ENCODE peak calls at places on chromosomes 5 and 9, in eight cellular contexts. P, E, S, Z, V, X, H and A are unnamed samples. For H3K4me1, the result is how much of the 10 kb centered on the place peaks cover.

GRCh38 chr5:1883925-1884637 is 1.4 kb upstream of the IRX4 start:
- DNase-seq in P (no peak), E (no peak), S (no peak), Z (no peak), V (no peak), X (no peak), H (no peak), A (no peak)

GRCh38 chr5:107119656-107120055 is 551.1 kb downstream of the EFNA5 start:
- DNase-seq in P (no peak), E (no peak), S (no peak), Z (no peak), V (no peak), X (no peak), H (no peak), A (no peak)

GRCh38 chr5:168327994-168328393 is 36.5 kb downstream of the WWC1 start:
- DNase-seq in P (no peak), E (no peak), S (no peak), Z (no peak), V (no peak), X (no peak), H (no peak), A (no peak)

GRCh38 chr9:105264380-105264779 is 19.9 kb downstream of the SLC44A1 start:
- DNase-seq in P (no peak), E (no peak), S (no peak), Z (no peak), V (no peak), X (no peak), H (no peak), A (no peak)

GRCh38 chr9:34380034-34380510 is 3.4 kb upstream of the MYORG start:
- DNase-seq in P (peak), E (no peak), S (no peak), Z (no peak), V (peak), X (no peak), H (no peak), A (no peak)

GRCh38 chr5:18507114-18507513 is 872.9 kb downstream of the TAF11L14 start:
- DNase-seq in P (no peak), E (no peak), S (no peak), Z (no peak), V (no peak), X (no peak), H (no peak), A (no peak)

GRCh38 chr9:125889122-125889523 is 141.9 kb downstream of the PBX3 start:
- DNase-seq in P (peak), E (no peak), S (no peak), Z (peak), V (peak), X (no peak), H (no peak), A (no peak)

GRCh38 chr5:178662541-178662860 is 35.7 kb upstream of the CLK4 start:
- DNase-seq in P (no peak), E (no peak), S (no peak), Z (no peak), V (no peak), X (no peak), H (no peak), A (no peak)

GRCh38 chr5:120527251-120527650 is 63.2 kb downstream of the PRR16 start:
- DNase-seq in P (no peak), E (no peak), S (no peak), Z (no peak), V (no peak), X (no peak), H (no peak), A (no peak)

GRCh38 chr5:125229556-125229955 is 483.1 kb upstream of the ZNF608 start:
- DNase-seq in P (no peak), E (no peak), S (no peak), Z (no peak), V (no peak), X (no peak), H (no peak), A (no peak)

GRCh38 chr9:93650448-93650847 is 74.1 kb downstream of the PHF2 start:
- DNase-seq in P (no peak), E (no peak), S (peak), Z (no peak), V (no peak), X (no peak), H (no peak), A (peak)

GRCh38 chr9:14437336-14438231 is 123.6 kb upstream of the NFIB start:
- DNase-seq in P (no peak), E (no peak), S (peak), Z (peak), V (no peak), X (no peak), H (no peak), A (peak)

GRCh38 chr9:91515074-91515687 is 91.5 kb upstream of the NFIL3 start:
- DNase-seq in P (no peak), E (no peak), S (peak), Z (peak), V (no peak), X (no peak), H (no peak), A (peak)

GRCh38 chr9:87564706-87565335 is 67.2 kb downstream of the DAPK1 start:
- DNase-seq in P (no peak), E (no peak), S (no peak), Z (no peak), V (no peak), X (no peak), H (no peak), A (peak)

GRCh38 chr9:22452415-22453010 is 5.9 kb downstream of the DMRTA1 start:
- DNase-seq in P (peak), E (peak), S (peak), Z (no peak), V (peak), X (peak), H (no peak), A (no peak)

GRCh38 chr5:20678814-20679298 is 690.9 kb upstream of the CDH18 start:
- DNase-seq in P (no peak), E (peak), S (no peak), Z (peak), V (no peak), X (no peak), H (no peak), A (no peak)

GRCh38 chr9:78288214-78288892 is 8.6 kb upstream of the PSAT1 start:
- DNase-seq in P (no peak), E (no peak), S (no peak), Z (no peak), V (no peak), X (no peak), H (no peak), A (no peak)

GRCh38 chr5:22319798-22320197 is 533.3 kb downstream of the CDH12 start:
- DNase-seq in P (no peak), E (no peak), S (no peak), Z (no peak), V (no peak), X (no peak), H (no peak), A (no peak)

GRCh38 chr9:111940697-111941096 is 44.1 kb downstream of the UGCG start:
- DNase-seq in P (no peak), E (no peak), S (no peak), Z (no peak), V (no peak), X (no peak), H (no peak), A (no peak)

DNA sequence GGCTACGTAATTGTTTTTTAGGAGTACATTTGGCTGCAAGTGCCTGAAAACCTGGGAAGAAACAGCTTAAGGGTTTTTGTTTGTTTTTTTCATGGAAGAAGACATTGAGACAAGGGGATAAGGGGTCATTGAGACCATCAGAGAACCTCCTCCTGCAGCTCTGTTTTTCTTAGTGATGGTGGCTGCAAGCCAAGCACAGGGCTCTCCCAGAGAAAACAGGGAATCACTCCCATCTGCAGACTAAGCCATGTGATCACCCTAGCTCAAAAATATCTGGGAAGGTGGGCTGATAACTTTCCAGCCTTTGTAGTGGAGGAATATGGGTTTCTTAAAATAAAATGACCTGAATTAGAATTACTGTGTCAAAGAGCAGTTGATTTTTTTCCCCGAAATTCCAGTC is 25.1 kb downstream of the PALM2AKAP2 start:
- DNase-seq in P (no peak), E (no peak), S (peak), Z (no peak), V (peak), X (no peak), H (no peak), A (no peak)
- H3K27ac ChIP-seq in P (no peak), E (no peak), S (peak), Z (no peak), V (peak), X (no peak), H (no peak), A (no peak)

GRCh38 chr9:69074801-69075200 is 39.2 kb downstream of the FXN start:
- DNase-seq in P (no peak), E (no peak), S (no peak), Z (no peak), V (no peak), X (no peak), H (no peak), A (no peak)
- H3K4me1 ChIP-seq in P (under half), E (under half), S (under half), Z (under half), V (under half), X (under half), H (under half), A (under half)

GRCh38 chr5:174311531-174312269 is 266.2 kb downstream of the NSG2 start:
- DNase-seq in P (peak), E (peak), S (peak), Z (peak), V (peak), X (peak), H (no peak), A (peak)
- H3K4me3 ChIP-seq in P (peak), E (peak), S (peak), Z (peak), V (peak), X (peak), H (peak), A (no peak)

DNA sequence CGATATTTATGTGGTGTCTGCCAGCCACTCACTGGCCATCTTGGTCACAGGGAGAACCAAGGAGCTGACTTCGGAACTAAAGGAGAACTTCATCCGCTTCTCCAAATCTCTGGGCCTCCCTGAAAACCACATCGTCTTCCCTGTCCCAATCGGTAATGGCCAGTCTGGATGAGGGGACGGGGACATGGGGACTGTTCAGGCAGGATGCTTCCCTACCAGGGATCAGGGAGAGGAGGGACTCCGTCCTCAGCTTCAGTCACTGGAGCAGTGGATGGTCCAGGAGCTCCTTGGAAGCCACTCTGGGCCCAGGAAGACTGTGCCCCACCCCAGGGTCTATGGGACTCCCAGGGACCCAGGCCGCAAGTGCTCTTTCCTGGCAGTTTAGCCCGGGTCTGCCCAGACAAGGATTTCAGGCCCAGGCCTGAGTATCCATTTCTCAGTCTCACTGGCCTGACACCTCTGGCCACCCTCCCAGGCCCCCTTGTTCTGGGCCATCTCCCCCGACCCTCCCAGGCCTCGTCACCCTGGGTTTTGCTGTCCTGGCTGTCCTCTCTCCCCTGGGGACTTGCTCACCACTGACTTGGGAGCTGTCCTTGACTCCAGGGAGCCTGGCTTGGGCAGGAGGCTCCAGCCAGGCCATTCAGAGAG is 3.0 kb downstream of the LCN2 start:
- DNase-seq in P (no peak), E (no peak), S (no peak), Z (no peak), V (no peak), X (no peak), H (no peak), A (no peak)
- H3K27ac ChIP-seq in P (no peak), E (peak), S (no peak), Z (no peak), V (no peak), X (no peak), H (no peak), A (no peak)

GRCh38 chr9:131693651-131694597 is 46.0 kb downstream of the RAPGEF1 start:
- DNase-seq in P (no peak), E (no peak), S (no peak), Z (no peak), V (no peak), X (no peak), H (no peak), A (no peak)
- H3K4me1 ChIP-seq in P (under half), E (under half), S (under half), Z (under half), V (under half), X (under half), H (under half), A (under half)

DNA sequence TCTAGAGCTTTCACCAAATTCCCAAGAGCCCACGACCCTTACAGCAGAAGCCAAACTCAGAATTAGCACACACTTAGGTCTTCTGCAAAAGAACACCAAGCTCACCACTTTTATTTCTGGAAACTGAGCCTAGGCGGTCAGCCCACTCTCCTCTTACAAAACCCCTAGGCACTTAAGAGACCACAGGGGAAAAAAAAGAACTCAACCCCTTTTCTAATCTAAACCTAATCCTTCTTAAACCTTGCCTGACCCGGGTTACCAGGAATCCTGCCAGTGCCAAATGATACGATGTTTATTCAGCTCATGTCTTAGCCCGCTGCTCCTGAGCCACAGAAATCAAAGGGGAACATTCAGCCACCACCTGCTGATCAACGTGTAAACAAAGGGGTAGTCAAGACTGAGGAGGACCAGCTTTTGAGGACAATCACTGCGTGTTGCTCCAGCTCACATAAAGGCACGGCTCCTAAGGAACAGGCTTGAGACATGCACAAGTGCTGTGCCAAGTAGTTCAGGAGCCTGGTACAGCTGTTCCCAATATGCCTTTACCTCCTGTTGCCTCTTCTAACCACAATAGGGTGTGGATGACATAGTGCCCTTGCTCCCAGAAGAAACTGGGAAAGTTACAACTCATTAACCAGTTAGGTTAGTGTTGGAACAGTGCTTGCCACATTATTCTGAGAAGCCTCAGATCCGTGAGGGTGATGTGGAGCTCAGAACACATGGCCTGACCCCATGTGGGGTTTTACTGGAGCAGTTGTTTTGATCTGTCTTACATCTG is 49.3 kb downstream of the ZFAND5 start:
- DNase-seq in P (peak), E (peak), S (no peak), Z (no peak), V (no peak), X (peak), H (no peak), A (no peak)
- H3K4me3 ChIP-seq in P (no peak), E (peak), S (no peak), Z (peak), V (no peak), X (no peak), H (no peak), A (no peak)

GRCh38 chr5:40441733-40442132 is 238.0 kb upstream of the PTGER4 start:
- DNase-seq in P (peak), E (no peak), S (no peak), Z (no peak), V (no peak), X (no peak), H (no peak), A (no peak)
- H3K27ac ChIP-seq in P (peak), E (no peak), S (no peak), Z (no peak), V (no peak), X (no peak), H (peak), A (no peak)